ENCODE peak calls at places on chromosome 9, in eight cellular contexts. B is Right ventricle myocardium superior, X is A172, W is mesenteric fat pad, U is tibial artery, D is myocyte, A is AG04449, Z is AG20443. M is an unnamed sample.

GRCh38 chr9:79883073-79883645 is 311.4 kb downstream of the TLE4 start:
- DNase-seq in B (no peak), X (no peak), W (no peak), U (no peak), D (no peak), A (no peak), Z (no peak), M (no peak)

GRCh38 chr9:35847786-35848185 is 18.8 kb downstream of the TMEM8B start:
- DNase-seq in B (no peak), X (no peak), W (no peak), U (peak), D (no peak), A (no peak), Z (no peak), M (no peak)

GRCh38 chr9:85258823-85259370 is 482.9 kb downstream of the AGTPBP1 start:
- DNase-seq in B (peak), X (peak), W (no peak), U (peak), D (no peak), A (peak), Z (peak), M (no peak)

GRCh38 chr9:131809941-131810344 is 70.1 kb upstream of the RAPGEF1 start:
- DNase-seq in B (no peak), X (peak), W (no peak), U (no peak), D (peak), A (peak), Z (peak), M (no peak)

GRCh38 chr9:4010309-4010708 is 289.6 kb downstream of the GLIS3 start:
- DNase-seq in B (no peak), X (no peak), W (no peak), U (no peak), D (no peak), A (no peak), Z (no peak), M (no peak)

GRCh38 chr9:77575785-77576184 is 72.3 kb downstream of the GNA14 start:
- DNase-seq in B (no peak), X (peak), W (no peak), U (no peak), D (peak), A (no peak), Z (peak), M (no peak)

GRCh38 chr9:108087781-108088180 is 598.2 kb upstream of the KLF4 start:
- DNase-seq in B (no peak), X (no peak), W (no peak), U (no peak), D (no peak), A (no peak), Z (no peak), M (no peak)

GRCh38 chr9:95383198-95383673 is 65.7 kb upstream of the FANCC start:
- DNase-seq in B (no peak), X (peak), W (no peak), U (no peak), D (no peak), A (peak), Z (peak), M (no peak)

GRCh38 chr9:135416771-135417290 is 62.8 kb upstream of the PPP1R26 start:
- DNase-seq in B (no peak), X (no peak), W (no peak), U (peak), D (no peak), A (no peak), Z (no peak), M (no peak)

GRCh38 chr9:12718482-12719026 is 25.4 kb downstream of the TYRP1 start:
- DNase-seq in B (peak), X (no peak), W (no peak), U (no peak), D (peak), A (peak), Z (peak), M (no peak)

GRCh38 chr9:134737842-134738580 is 96.4 kb downstream of the COL5A1 start:
- DNase-seq in B (peak), X (no peak), W (no peak), U (no peak), D (no peak), A (no peak), Z (no peak), M (no peak)